ENCODE peak calls at places on chromosomes 2 and 18, in eight cellular contexts. U is GM04503; P is esophagus squamous epithelium; Y is activated naive CD8-positive, alpha-beta T cell treated with anti-CD3 and anti-CD28 coated beads, Interleukin-2, amount 10 ng/mL, durations not matched to agents 7 days and 5 days; A is astrocyte of the spinal cord; D is caudate nucleus; X is activated T-helper 9 cell treated with anti-CD3 and anti-CD28 coated beads, Interleukin-2, amount 50 U/mL, for 16 hours; Q is amygdala. Z is an unnamed sample.

GRCh38 chr2:219495531-219496122 is 3.1 kb upstream of the GMPPA start:
- DNase-seq in U (peak), P (no peak), Y (peak), A (peak), D (peak), X (peak), Q (no peak), Z (peak)

GRCh38 chr2:229370484-229370883 is 99.4 kb upstream of the PID1 start:
- DNase-seq in U (no peak), P (no peak), Y (no peak), A (no peak), D (no peak), X (no peak), Q (no peak), Z (no peak)

GRCh38 chr2:229810786-229811185 is 96.4 kb upstream of the DNER start:
- DNase-seq in U (no peak), P (no peak), Y (no peak), A (no peak), D (no peak), X (no peak), Q (no peak), Z (no peak)

GRCh38 chr2:159202568-159203071 is 83.9 kb downstream of the WDSUB1 start:
- DNase-seq in U (peak), P (no peak), Y (no peak), A (peak), D (peak), X (no peak), Q (no peak), Z (peak)

GRCh38 chr2:218209078-218209477 is 7.9 kb upstream of the ARPC2 start:
- DNase-seq in U (no peak), P (no peak), Y (no peak), A (no peak), D (no peak), X (no peak), Q (no peak), Z (no peak)

GRCh38 chr18:70249118-70249517 is 39.7 kb upstream of the SOCS6 start:
- DNase-seq in U (peak), P (no peak), Y (no peak), A (peak), D (no peak), X (no peak), Q (no peak), Z (peak)

GRCh38 chr2:225999692-226000091 is 600.2 kb downstream of the NYAP2 start:
- DNase-seq in U (no peak), P (no peak), Y (no peak), A (peak), D (no peak), X (no peak), Q (no peak), Z (no peak)

GRCh38 chr2:171864357-171864985 is 29.6 kb downstream of the SLC25A12 start:
- DNase-seq in U (no peak), P (no peak), Y (no peak), A (no peak), D (no peak), X (no peak), Q (no peak), Z (no peak)

GRCh38 chr18:35469696-35470095 is 28.1 kb downstream of the INO80C start:
- DNase-seq in U (no peak), P (no peak), Y (no peak), A (no peak), D (no peak), X (no peak), Q (no peak), Z (no peak)

GRCh38 chr2:136119717-136120675 is 2.0 kb upstream of the CXCR4 start:
- DNase-seq in U (no peak), P (no peak), Y (no peak), A (no peak), D (no peak), X (no peak), Q (no peak), Z (no peak)

GRCh38 chr2:236916181-236916580 is 169.5 kb upstream of the COPS8 start:
- DNase-seq in U (no peak), P (no peak), Y (no peak), A (no peak), D (no peak), X (no peak), Q (no peak), Z (no peak)

GRCh38 chr2:143778981-143779380 is 649.8 kb downstream of the ARHGAP15 start:
- DNase-seq in U (peak), P (no peak), Y (no peak), A (peak), D (no peak), X (no peak), Q (no peak), Z (peak)

GRCh38 chr2:126359494-126359893 is 296.5 kb upstream of the GYPC start:
- DNase-seq in U (no peak), P (no peak), Y (no peak), A (peak), D (no peak), X (no peak), Q (no peak), Z (no peak)

GRCh38 chr18:50727721-50728470 is 91.9 kb downstream of the MRO start:
- DNase-seq in U (no peak), P (no peak), Y (no peak), A (no peak), D (no peak), X (no peak), Q (no peak), Z (no peak)

GRCh38 chr2:58520903-58521302 is 279.8 kb upstream of the FANCL start:
- DNase-seq in U (no peak), P (no peak), Y (no peak), A (no peak), D (no peak), X (no peak), Q (no peak), Z (no peak)

GRCh38 chr2:17536416-17536815 is 4.1 kb upstream of the VSNL1 start:
- DNase-seq in U (no peak), P (no peak), Y (no peak), A (peak), D (no peak), X (no peak), Q (no peak), Z (no peak)

Z was measured in AG09309.